ENCODE peak calls at places on chromosome 15, in ten cellular contexts. S is psoas muscle, G is ovary, W is Panc1, O is heart left ventricle, D is mesendoderm, T is thoracic aorta, Y is iPS DF 6.9, R is Peyer's patch, H is sigmoid colon. P is an unnamed sample. For H3K36me3, the result is how much of the 10 kb centered on the place peaks cover.

GRCh38 chr15:71465109-71465508 is 345.2 kb upstream of the NR2E3 start:
- DNase-seq in S (no peak), G (no peak), W (no peak), O (no peak), D (no peak), T (no peak), Y (no peak), R (no peak), H (no peak), P (no peak)

GRCh38 chr15:73168487-73168886 is 116.2 kb downstream of the NEO1 start:
- DNase-seq in S (no peak), G (no peak), W (no peak), O (no peak), D (no peak), T (no peak), Y (no peak), R (no peak), H (no peak), P (no peak)

GRCh38 chr15:73955851-73956250 is 29.6 kb downstream of the LOXL1 start:
- DNase-seq in S (no peak), G (no peak), W (no peak), O (no peak), D (no peak), T (no peak), Y (no peak), R (no peak), H (peak), P (no peak)

GRCh38 chr15:31051646-31052045 is 49.9 kb downstream of the TRPM1 start:
- DNase-seq in S (no peak), G (no peak), W (no peak), O (no peak), D (no peak), T (no peak), Y (no peak), R (no peak), H (no peak), P (no peak)

GRCh38 chr15:41465822-41466421 is 27.8 kb upstream of the ITPKA start:
- DNase-seq in S (no peak), G (no peak), W (peak), O (no peak), D (peak), T (no peak), Y (no peak), R (peak), H (no peak), P (no peak)

GRCh38 chr15:59165726-59166125 is 40.9 kb upstream of the LDHAL6B start:
- DNase-seq in S (no peak), G (peak), W (no peak), O (no peak), D (no peak), T (no peak), Y (no peak), R (peak), H (no peak), P (no peak)

GRCh38 chr15:65743637-65744252 is 48.3 kb downstream of the DENND4A start:
- DNase-seq in S (no peak), G (no peak), W (no peak), O (no peak), D (peak), T (no peak), Y (no peak), R (no peak), H (no peak), P (no peak)

GRCh38 chr15:73254598-73254997 is 114.2 kb downstream of the HCN4 start:
- DNase-seq in S (no peak), G (no peak), W (no peak), O (no peak), D (no peak), T (no peak), Y (no peak), R (no peak), H (no peak), P (no peak)

GRCh38 chr15:61047783-61048182 is 181.3 kb downstream of the RORA start:
- DNase-seq in S (no peak), G (no peak), W (no peak), O (no peak), D (no peak), T (no peak), Y (no peak), R (no peak), H (no peak), P (no peak)

DNA sequence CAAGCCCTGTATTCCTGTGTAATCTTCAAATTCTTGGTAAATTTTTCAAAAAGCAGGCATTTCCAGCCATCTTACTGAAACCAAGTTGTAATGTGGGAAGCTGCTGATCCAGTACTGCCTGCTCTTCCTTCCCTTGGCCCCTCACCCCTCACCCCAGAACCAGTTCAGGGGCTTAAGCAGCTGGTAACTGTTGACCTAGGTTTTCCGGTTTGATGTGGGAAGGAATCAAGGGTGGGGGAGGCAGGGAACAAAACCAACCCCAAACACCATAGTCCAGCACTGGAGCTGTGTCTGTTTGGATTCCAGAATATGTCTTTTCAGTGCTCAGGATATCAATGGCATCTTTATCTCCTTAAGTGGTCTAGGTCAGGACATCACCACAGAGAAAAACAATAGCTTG is 26.7 kb downstream of the SNX1 start:
- DNase-seq in S (no peak), G (no peak), W (no peak), O (no peak), D (no peak), T (no peak), Y (no peak), R (no peak), H (no peak), P (no peak)
- H3K36me3 ChIP-seq in S (under half), G (under half), W (under half), O (half or more), D (under half), T (half or more), Y (under half), R (under half), H (half or more), P (under half)

DNA sequence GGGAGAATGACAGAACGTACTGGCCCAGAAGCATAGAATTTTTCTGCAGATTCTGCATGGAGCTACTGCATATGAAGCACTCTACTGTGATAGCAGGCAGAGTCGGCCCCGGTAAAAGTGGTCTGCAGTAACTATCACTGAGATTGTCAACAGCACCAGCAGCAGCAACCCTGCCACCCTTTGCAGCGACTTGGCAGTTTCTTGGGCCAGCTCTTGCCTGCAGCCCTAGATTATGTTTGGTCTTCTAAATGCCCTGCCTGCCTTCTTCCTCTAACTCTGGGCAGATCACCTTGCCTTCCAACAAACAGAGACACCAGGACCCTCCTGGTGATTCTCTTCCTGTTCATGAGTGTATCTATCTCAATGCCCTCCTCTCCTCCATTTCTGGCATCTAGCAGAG is 129.1 kb upstream of the ABHD17C start:
- DNase-seq in S (no peak), G (no peak), W (no peak), O (no peak), D (no peak), T (no peak), Y (no peak), R (no peak), H (no peak), P (no peak)
- H3K36me3 ChIP-seq in S (under half), G (under half), W (under half), O (under half), D (under half), T (under half), Y (under half), R (under half), H (under half), P (under half)

DNA sequence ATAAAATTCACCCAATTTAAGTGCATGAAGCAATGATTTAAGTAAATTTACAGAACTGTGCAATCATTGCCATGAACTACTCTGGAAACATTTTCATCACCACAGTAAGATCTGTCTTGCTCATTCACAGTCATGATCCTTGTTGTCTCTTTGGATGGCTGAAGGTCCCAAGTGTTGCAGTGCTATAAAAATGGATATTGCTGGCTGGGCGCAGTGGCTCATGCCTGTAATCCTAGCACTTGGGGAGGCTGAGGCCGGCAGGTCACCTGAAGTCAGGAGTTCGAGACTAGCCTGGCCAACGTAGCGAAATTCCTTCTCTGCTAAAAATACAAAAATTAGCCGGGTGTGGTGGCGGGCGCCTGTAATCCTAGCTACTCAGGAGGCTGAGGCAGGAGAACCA is 17.0 kb downstream of the SNRPN start:
- DNase-seq in S (no peak), G (no peak), W (no peak), O (no peak), D (no peak), T (no peak), Y (no peak), R (no peak), H (no peak), P (no peak)
- H3K36me3 ChIP-seq in S (under half), G (under half), W (under half), O (half or more), D (under half), T (half or more), Y (under half), R (under half), H (half or more), P (under half)

DNA sequence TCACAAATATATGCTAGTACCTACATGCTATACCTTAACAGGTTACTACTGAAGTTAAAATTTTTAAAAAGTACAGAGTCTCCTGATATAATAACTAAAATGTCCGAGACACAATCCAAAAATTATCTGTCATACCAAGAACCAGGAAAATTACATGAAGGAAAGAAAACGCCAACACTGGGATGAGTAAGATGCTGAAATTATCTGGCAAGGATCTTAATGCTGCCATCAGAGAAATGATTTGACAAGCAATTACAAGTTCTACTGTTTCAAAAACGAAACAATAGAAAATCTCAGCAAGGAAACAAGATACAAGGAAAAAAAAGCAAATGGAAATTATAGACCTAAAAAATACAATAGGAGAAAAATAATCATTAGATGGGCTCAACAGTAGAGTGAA is 92.5 kb downstream of the UBE3A start:
- DNase-seq in S (no peak), G (no peak), W (no peak), O (no peak), D (no peak), T (no peak), Y (no peak), R (no peak), H (no peak), P (no peak)
- H3K36me3 ChIP-seq in S (under half), G (under half), W (under half), O (under half), D (under half), T (under half), Y (under half), R (under half), H (under half), P (under half)

GRCh38 chr15:50562735-50563640 is 16.5 kb upstream of the USP50 start:
- DNase-seq in S (no peak), G (no peak), W (no peak), O (no peak), D (no peak), T (no peak), Y (no peak), R (no peak), H (no peak), P (no peak)
- H3K36me3 ChIP-seq in S (under half), G (under half), W (under half), O (half or more), D (under half), T (under half), Y (under half), R (under half), H (under half), P (under half)